ENCODE peak calls at places on chromosomes 2 and 18, in eight cellular contexts. T, W, I, M, Y, K, A and B are unnamed samples.

GRCh38 chr2:20382965-20383800 is 32.5 kb upstream of the PUM2 start:
- DNase-seq in T (no peak), W (no peak), I (peak), M (no peak), Y (no peak), K (peak), A (no peak), B (no peak)

GRCh38 chr2:180370476-180371205 is 363.5 kb upstream of the CWC22 start:
- DNase-seq in T (no peak), W (no peak), I (no peak), M (no peak), Y (no peak), K (no peak), A (no peak), B (no peak)

GRCh38 chr2:68889500-68889899 is 18.3 kb upstream of the BMP10 start:
- DNase-seq in T (no peak), W (no peak), I (no peak), M (no peak), Y (no peak), K (peak), A (no peak), B (no peak)

GRCh38 chr2:189658281-189658680 is 3.0 kb upstream of the ASNSD1 start:
- DNase-seq in T (no peak), W (no peak), I (no peak), M (no peak), Y (peak), K (no peak), A (no peak), B (no peak)

GRCh38 chr2:48619526-48619925 is 1.9 kb downstream of the GTF2A1L start:
- DNase-seq in T (no peak), W (no peak), I (no peak), M (no peak), Y (no peak), K (no peak), A (no peak), B (no peak)

GRCh38 chr2:224971214-224971613 is 71.1 kb downstream of the DOCK10 start:
- DNase-seq in T (no peak), W (no peak), I (no peak), M (no peak), Y (peak), K (no peak), A (no peak), B (no peak)

GRCh38 chr2:150219861-150220260 is 267.6 kb downstream of the RND3 start:
- DNase-seq in T (no peak), W (no peak), I (no peak), M (no peak), Y (no peak), K (no peak), A (no peak), B (no peak)

GRCh38 chr2:12607971-12608370 is 108.8 kb upstream of the TRIB2 start:
- DNase-seq in T (no peak), W (no peak), I (no peak), M (peak), Y (no peak), K (peak), A (no peak), B (no peak)

GRCh38 chr2:84459944-84460429 is 907 bp upstream of the SUCLG1 start:
- DNase-seq in T (no peak), W (no peak), I (no peak), M (no peak), Y (no peak), K (no peak), A (no peak), B (no peak)

GRCh38 chr2:66478311-66478710 is 43.4 kb downstream of the MEIS1 start:
- DNase-seq in T (no peak), W (no peak), I (no peak), M (no peak), Y (no peak), K (no peak), A (no peak), B (no peak)

GRCh38 chr18:42069036-42069435 is 114.0 kb downstream of the PIK3C3 start:
- DNase-seq in T (no peak), W (no peak), I (no peak), M (no peak), Y (no peak), K (no peak), A (no peak), B (no peak)